ENCODE peak calls at places on chromosomes 13 and 19, in nine cellular contexts. Y, B, R, V, C, X, N, O and U are unnamed samples.

GRCh38 chr13:48437381-48437780 is 24.5 kb upstream of the LPAR6 start:
- DNase-seq in C (peak; percentile 51), X (peak; percentile 88), Y (peak; percentile 70), R (no peak), B (peak; percentile 93), O (no peak), N (no peak), V (peak; percentile 45), U (no peak)

GRCh38 chr19:30686252-30686762 is 314.1 kb downstream of the ZNF536 start:
- DNase-seq in X (peak; percentile 19), R (no peak), Y (peak; percentile 14), N (no peak), O (no peak), C (no peak), V (no peak), B (no peak), U (no peak)

GRCh38 chr13:86426437-86426836 is 627.2 kb upstream of the SLITRK6 start:
- DNase-seq in B (no peak), V (no peak), N (no peak), C (no peak), O (no peak), R (no peak), Y (no peak), X (no peak), U (no peak)

GRCh38 chr19:5245631-5246553 is 94.7 kb downstream of the PTPRS start:
- DNase-seq in C (no peak), O (no peak), X (no peak), V (no peak), R (no peak), N (no peak), B (no peak), Y (no peak), U (no peak)

GRCh38 chr13:62171697-62172096 is 756.0 kb upstream of the PCDH20 start:
- DNase-seq in Y (no peak), B (no peak), N (no peak), V (no peak), R (no peak), O (no peak), X (no peak), C (no peak), U (no peak)

GRCh38 chr13:51734786-51735185 is 69.2 kb downstream of the DHRS12 start:
- DNase-seq in R (no peak), X (no peak), O (no peak), N (no peak), C (no peak), Y (peak; percentile 84), B (no peak), V (peak; percentile 50), U (no peak)

GRCh38 chr19:49950956-49951526 is 9.9 kb downstream of the SIGLEC11 start:
- DNase-seq in V (no peak), Y (no peak), N (no peak), B (peak; percentile 47), C (no peak), R (no peak), O (no peak), X (no peak), U (no peak)

GRCh38 chr13:46983881-46984280 is 87.0 kb upstream of the HTR2A start:
- DNase-seq in O (no peak), Y (peak; percentile 20), V (peak; percentile 76), R (peak; percentile 73), X (peak; percentile 28), B (no peak), N (no peak), C (no peak), U (no peak)

GRCh38 chr19:30070970-30071632 is 129.1 kb downstream of the URI1 start:
- DNase-seq in R (no peak), X (no peak), V (no peak), C (no peak), N (no peak), Y (no peak), B (peak; percentile 48), O (peak; percentile 38), U (no peak)

GRCh38 chr19:840519-841206 is at the start of gene PRTN3:
- DNase-seq in N (no peak), R (no peak), V (no peak), B (no peak), O (no peak), X (no peak), Y (no peak), C (no peak), U (no peak)

GRCh38 chr19:843836-844299 is 3.1 kb downstream of the PRTN3 start:
- DNase-seq in C (no peak), R (no peak), O (no peak), N (no peak), B (no peak), X (no peak), V (no peak), Y (no peak), U (no peak)

GRCh38 chr19:845707-846481 is 5.1 kb downstream of the PRTN3 start:
- DNase-seq in O (no peak), X (no peak), B (no peak), V (no peak), Y (no peak), C (no peak), N (no peak), R (no peak), U (no peak)

GRCh38 chr19:844300-844971 is 3.6 kb downstream of the PRTN3 start:
- DNase-seq in X (no peak), O (no peak), N (no peak), V (no peak), Y (no peak), R (no peak), C (no peak), B (no peak), U (no peak)

GRCh38 chr19:843180-843835 is 2.5 kb downstream of the PRTN3 start:
- DNase-seq in Y (no peak), C (peak; percentile 71), O (no peak), N (no peak), V (no peak), X (no peak), B (no peak), R (no peak), U (no peak)
- H3K4me3 ChIP-seq in Y (no peak overlapping the region), C (peak overlapping the region; percentile 15), O (peak overlapping the region; percentile 29), N (no peak overlapping the region), V (no peak overlapping the region), X (no peak overlapping the region), B (no peak overlapping the region), R (no peak overlapping the region), U (peak overlapping the region; percentile 29)

DNA sequence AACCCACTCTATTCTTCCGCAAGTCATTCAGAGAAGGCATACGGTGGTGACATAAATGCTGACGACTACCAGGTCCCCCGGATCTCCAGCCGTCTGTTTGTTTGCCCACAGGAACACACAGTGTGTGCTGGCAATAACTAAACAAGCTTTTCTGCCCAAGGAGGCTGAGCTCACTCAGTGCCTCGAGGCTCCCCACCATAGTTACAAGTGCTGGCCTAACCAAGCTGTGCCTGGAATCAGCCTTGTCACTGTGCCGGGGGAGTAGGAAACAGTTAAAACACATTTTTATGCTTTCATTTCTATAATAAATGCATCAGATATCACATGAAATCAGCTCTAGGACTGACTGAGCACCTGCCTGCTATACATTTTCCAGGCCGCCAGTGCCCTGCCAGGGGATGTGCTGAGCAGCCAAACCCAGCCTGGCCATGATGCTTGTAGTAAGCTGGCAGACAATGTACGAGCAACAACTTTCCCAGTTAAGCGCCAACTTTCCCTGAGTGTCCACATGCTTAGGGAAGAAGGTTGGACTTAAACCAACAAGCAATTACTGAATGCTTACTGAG is 28.1 kb downstream of the BRD4 start:
- DNase-seq in X (no peak), Y (peak; percentile 49), R (no peak), V (no peak), C (peak; percentile 47), N (no peak), O (no peak), B (no peak), U (no peak)
- H3K4me3 ChIP-seq in X (no peak overlapping the region), Y (no peak overlapping the region), R (no peak overlapping the region), V (no peak overlapping the region), C (no peak overlapping the region), N (no peak overlapping the region), O (no peak overlapping the region), B (no peak overlapping the region), U (peak overlapping the region; percentile 5)

GRCh38 chr19:44890366-44891015 is 563 bp upstream of the TOMM40 start:
- DNase-seq in Y (peak; percentile 99), O (peak; percentile 100), B (peak; percentile 100), V (peak; percentile 100), N (no peak), R (peak; percentile 100), X (peak; percentile 99), C (no peak), U (peak; percentile 100)
- H3K4me3 ChIP-seq in Y (peak overlapping the region; percentile 27), O (peak overlapping the region; percentile 95), B (peak overlapping the region; percentile 54), V (peak overlapping the region; percentile 49), N (peak overlapping the region; percentile 58), R (peak overlapping the region; percentile 36), X (peak overlapping the region; percentile 65), C (peak overlapping the region; percentile 38), U (peak overlapping the region; percentile 98)

GRCh38 chr13:23558675-23559536 is 11.3 kb upstream of the TNFRSF19 start:
- DNase-seq in Y (peak; percentile 92), N (no peak), B (no peak), C (peak; percentile 40), O (no peak), X (peak; percentile 98), V (peak; percentile 92), R (peak; percentile 97), U (no peak)
- H3K4me3 ChIP-seq in Y (peak overlapping the region; percentile 13), N (no peak overlapping the region), B (no peak overlapping the region), C (no peak overlapping the region), O (peak overlapping the region; percentile 14), X (peak overlapping the region; percentile 3), V (peak overlapping the region; percentile 14), R (peak overlapping the region; percentile 32), U (peak overlapping the region; percentile 52)

GRCh38 chr19:2233601-2234280 is 2.4 kb downstream of the PLEKHJ1 start:
- DNase-seq in C (no peak), B (no peak), V (no peak), R (no peak), O (no peak), X (no peak), N (no peak), Y (no peak), U (no peak)
- H3K4me3 ChIP-seq in C (no peak overlapping the region), B (no peak overlapping the region), V (no peak overlapping the region), R (no peak overlapping the region), O (no peak overlapping the region), X (no peak overlapping the region), N (no peak overlapping the region), Y (no peak overlapping the region), U (no peak overlapping the region)

GRCh38 chr19:57025491-57025890 is 94.3 kb upstream of the USP29 start:
- DNase-seq in N (no peak), V (no peak), B (no peak), O (no peak), C (no peak), R (no peak), X (no peak), Y (no peak), U (no peak)
- H3K4me3 ChIP-seq in N (no peak overlapping the region), V (no peak overlapping the region), B (no peak overlapping the region), O (no peak overlapping the region), C (no peak overlapping the region), R (no peak overlapping the region), X (no peak overlapping the region), Y (no peak overlapping the region), U (no peak overlapping the region)

GRCh38 chr19:11624064-11624463 is 26.8 kb downstream of the ZNF627 start:
- DNase-seq in Y (peak; percentile 84), O (no peak), C (no peak), R (peak; percentile 28), V (peak; percentile 35), X (peak; percentile 37), N (no peak), B (no peak), U (no peak)
- H3K4me3 ChIP-seq in Y (no peak overlapping the region), O (peak overlapping the region; percentile 44), C (peak overlapping the region; percentile 22), R (no peak overlapping the region), V (no peak overlapping the region), X (no peak overlapping the region), N (peak overlapping the region; percentile 1), B (peak overlapping the region; percentile 36), U (peak overlapping the region; percentile 42)

DNA sequence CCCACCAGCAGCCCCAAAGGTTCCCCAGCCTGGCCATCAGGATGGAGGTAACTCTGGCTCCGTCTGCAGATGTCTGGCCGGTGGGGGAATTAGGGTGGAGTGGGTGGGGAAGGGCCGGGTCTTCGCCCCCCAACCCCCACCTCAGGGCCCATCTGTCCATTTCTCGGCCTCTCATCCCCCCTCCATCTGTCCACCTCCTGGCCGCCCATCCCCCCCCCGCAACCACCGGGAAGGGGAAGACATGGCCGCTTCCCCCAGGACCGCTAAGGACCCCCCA is 833 bp downstream of the LRFN1 start:
- DNase-seq in N (no peak), B (no peak), R (no peak), V (no peak), C (no peak), X (no peak), Y (no peak), O (no peak), U (no peak)
- H3K4me3 ChIP-seq in N (peak overlapping the region; percentile 65), B (no peak overlapping the region), R (no peak overlapping the region), V (peak overlapping the region; percentile 69), C (peak overlapping the region; percentile 99), X (peak overlapping the region; percentile 45), Y (no peak overlapping the region), O (peak overlapping the region; percentile 75), U (peak overlapping the region; percentile 37)